ENCODE peak calls at places on chromosome 11, in six cellular contexts. K is Caco-2, N is astrocyte of the cerebellum, H is K562, P is left lung, S is fibroblast of pulmonary artery. C is an unnamed sample.

GRCh38 chr11:21475276-21475675 is 717.6 kb upstream of the ANO5 start:
- DNase-seq in K (no peak), N (no peak), H (no peak), P (no peak), S (no peak), C (no peak)

GRCh38 chr11:112963368-112963955 is 2.2 kb downstream of the NCAM1 start:
- DNase-seq in K (no peak), N (no peak), H (no peak), P (no peak), S (no peak), C (no peak)

GRCh38 chr11:111120691-111121090 is 124.8 kb upstream of the POU2AF2 start:
- DNase-seq in K (no peak), N (no peak), H (no peak), P (no peak), S (no peak), C (no peak)

GRCh38 chr11:67374571-67375276 is 1.3 kb upstream of the CLCF1 start:
- DNase-seq in K (no peak), N (no peak), H (no peak), P (no peak), S (no peak), C (no peak)

GRCh38 chr11:126359431-126360048 is 4.1 kb downstream of the ST3GAL4 start:
- DNase-seq in K (no peak), N (no peak), H (peak), P (peak), S (peak), C (no peak)

GRCh38 chr11:100438366-100438765 is 248.7 kb upstream of the ARHGAP42 start:
- DNase-seq in K (no peak), N (no peak), H (no peak), P (no peak), S (no peak), C (no peak)

GRCh38 chr11:32960553-32961164 is 55.0 kb upstream of the DEPDC7 start:
- DNase-seq in K (peak), N (peak), H (peak), P (no peak), S (peak), C (peak)

GRCh38 chr11:76789443-76789719 is 6.2 kb downstream of the TSKU start:
- DNase-seq in K (no peak), N (no peak), H (no peak), P (peak), S (no peak), C (no peak)

GRCh38 chr11:34449013-34449412 is 10.3 kb downstream of the CAT start:
- DNase-seq in K (no peak), N (no peak), H (no peak), P (no peak), S (no peak), C (peak)

GRCh38 chr11:101880208-101880607 is 34.6 kb upstream of the CEP126 start:
- DNase-seq in K (peak), N (peak), H (no peak), P (no peak), S (peak), C (peak)

GRCh38 chr11:133545199-133545709 is 13.0 kb upstream of the OPCML start:
- DNase-seq in K (no peak), N (no peak), H (no peak), P (no peak), S (no peak), C (peak)

GRCh38 chr11:36469881-36470802 is 39.9 kb downstream of the TRAF6 start:
- DNase-seq in K (no peak), N (no peak), H (no peak), P (no peak), S (peak), C (no peak)

GRCh38 chr11:134596404-134596803 is 184.4 kb upstream of the B3GAT1 start:
- DNase-seq in K (no peak), N (no peak), H (no peak), P (no peak), S (no peak), C (no peak)

GRCh38 chr11:102994101-102994500 is 38.6 kb upstream of the MMP13 start:
- DNase-seq in K (no peak), N (no peak), H (no peak), P (no peak), S (no peak), C (no peak)

GRCh38 chr11:11016123-11016522 is 158.3 kb upstream of the ZBED5 start:
- DNase-seq in K (peak), N (no peak), H (no peak), P (no peak), S (peak), C (no peak)

GRCh38 chr11:129652828-129653227 is 162.8 kb upstream of the TMEM45B start:
- DNase-seq in K (no peak), N (peak), H (no peak), P (no peak), S (peak), C (no peak)

GRCh38 chr11:129655247-129655832 is 160.3 kb upstream of the TMEM45B start:
- DNase-seq in K (no peak), N (no peak), H (no peak), P (no peak), S (no peak), C (no peak)

GRCh38 chr11:129657866-129658557 is 157.6 kb upstream of the TMEM45B start:
- DNase-seq in K (no peak), N (no peak), H (no peak), P (no peak), S (no peak), C (no peak)

GRCh38 chr11:129658558-129658882 is 157.1 kb upstream of the TMEM45B start:
- DNase-seq in K (no peak), N (no peak), H (no peak), P (no peak), S (no peak), C (no peak)
- TF ChIP-seq CTCF in K (peak), N (no peak), H (no peak), P (no peak), S (no peak), C (no peak)

DNA sequence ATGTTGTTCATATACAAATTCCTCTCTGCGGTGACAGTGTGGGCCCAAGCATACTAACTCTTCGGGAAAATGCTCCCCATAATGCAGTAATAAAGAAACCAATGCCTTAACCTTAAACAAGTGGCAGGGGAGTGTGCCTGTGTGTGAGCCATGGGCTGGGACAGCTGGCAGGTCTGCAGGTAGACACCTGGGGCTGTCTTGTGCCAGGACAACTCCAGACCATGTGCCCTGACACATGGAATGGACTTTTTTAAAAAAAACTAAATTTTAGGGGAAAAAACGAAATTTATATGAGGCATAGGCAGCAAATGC is 70.9 kb downstream of the ETS1 start:
- DNase-seq in K (no peak), N (no peak), H (no peak), P (no peak), S (no peak), C (no peak)
- H3K4me3 ChIP-seq in K (no peak), N (no peak), H (no peak), P (peak), S (peak), C (peak)

DNA sequence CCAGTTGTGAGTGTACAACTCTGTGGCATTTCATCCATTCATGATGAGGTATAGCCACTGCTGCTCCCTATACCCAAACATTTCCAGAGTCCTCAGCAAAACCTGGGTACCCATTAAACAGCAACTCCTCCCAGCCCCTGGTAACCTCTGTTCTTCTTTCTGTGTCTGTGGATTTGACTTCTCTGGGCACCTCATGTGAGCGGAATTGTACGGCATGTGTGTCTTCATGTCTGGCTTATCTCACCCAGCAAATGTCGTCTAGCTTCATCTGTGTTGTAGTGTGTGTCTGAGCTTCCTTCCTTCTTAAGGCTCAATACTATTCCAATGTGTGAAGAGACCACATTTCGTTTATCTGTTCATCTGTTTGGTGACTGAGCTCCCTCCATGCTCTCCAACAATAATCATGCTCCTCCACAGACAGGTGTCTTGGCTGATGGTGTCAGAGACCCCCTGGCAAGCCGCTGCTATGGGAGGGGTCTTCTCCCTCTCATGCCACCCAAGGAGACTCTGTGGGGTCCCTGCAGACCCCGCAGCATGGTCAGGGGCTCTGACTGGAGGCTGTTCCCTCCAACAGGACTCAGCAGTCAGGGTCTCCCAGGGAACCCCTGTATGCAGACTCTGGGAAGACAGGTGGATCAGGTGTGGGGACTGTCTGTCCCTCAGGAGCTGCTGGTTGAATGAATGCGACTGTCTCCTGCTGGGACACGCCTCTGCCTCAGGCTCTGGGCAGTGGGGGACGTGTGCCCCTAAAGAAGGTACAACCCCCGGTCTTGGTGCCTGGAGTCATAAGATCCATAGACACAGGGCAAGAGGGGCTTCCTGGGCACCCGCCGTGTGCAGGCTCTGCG is 52.7 kb downstream of the SMIM38 start:
- DNase-seq in K (no peak), N (no peak), H (no peak), P (no peak), S (no peak), C (no peak)
- TF ChIP-seq CTCF in K (no peak), N (no peak), H (no peak), P (no peak), S (no peak), C (no peak)

GRCh38 chr11:14341968-14342367 is 17.0 kb downstream of the RRAS2 start:
- DNase-seq in K (no peak), N (no peak), H (no peak), P (no peak), S (no peak), C (no peak)
- H3K4me3 ChIP-seq in K (no peak), N (no peak), H (no peak), P (no peak), S (no peak), C (peak)

GRCh38 chr11:128929468-128929867 is 13.2 kb downstream of the TP53AIP1 start:
- DNase-seq in K (no peak), N (no peak), H (no peak), P (no peak), S (no peak), C (peak)

GRCh38 chr11:128929991-128930390 is 12.7 kb downstream of the TP53AIP1 start:
- DNase-seq in K (no peak), N (peak), H (no peak), P (no peak), S (no peak), C (peak)

GRCh38 chr11:128933481-128934178 is 9.0 kb downstream of the TP53AIP1 start:
- DNase-seq in K (no peak), N (no peak), H (no peak), P (no peak), S (no peak), C (no peak)

GRCh38 chr11:128931066-128931465 is 11.6 kb downstream of the TP53AIP1 start:
- DNase-seq in K (no peak), N (no peak), H (no peak), P (no peak), S (no peak), C (no peak)

GRCh38 chr11:128931661-128932060 is 11.0 kb downstream of the TP53AIP1 start:
- DNase-seq in K (peak), N (no peak), H (no peak), P (no peak), S (no peak), C (no peak)
- TF ChIP-seq CTCF in K (no peak), N (no peak), H (no peak), P (no peak), S (no peak), C (no peak)

DNA sequence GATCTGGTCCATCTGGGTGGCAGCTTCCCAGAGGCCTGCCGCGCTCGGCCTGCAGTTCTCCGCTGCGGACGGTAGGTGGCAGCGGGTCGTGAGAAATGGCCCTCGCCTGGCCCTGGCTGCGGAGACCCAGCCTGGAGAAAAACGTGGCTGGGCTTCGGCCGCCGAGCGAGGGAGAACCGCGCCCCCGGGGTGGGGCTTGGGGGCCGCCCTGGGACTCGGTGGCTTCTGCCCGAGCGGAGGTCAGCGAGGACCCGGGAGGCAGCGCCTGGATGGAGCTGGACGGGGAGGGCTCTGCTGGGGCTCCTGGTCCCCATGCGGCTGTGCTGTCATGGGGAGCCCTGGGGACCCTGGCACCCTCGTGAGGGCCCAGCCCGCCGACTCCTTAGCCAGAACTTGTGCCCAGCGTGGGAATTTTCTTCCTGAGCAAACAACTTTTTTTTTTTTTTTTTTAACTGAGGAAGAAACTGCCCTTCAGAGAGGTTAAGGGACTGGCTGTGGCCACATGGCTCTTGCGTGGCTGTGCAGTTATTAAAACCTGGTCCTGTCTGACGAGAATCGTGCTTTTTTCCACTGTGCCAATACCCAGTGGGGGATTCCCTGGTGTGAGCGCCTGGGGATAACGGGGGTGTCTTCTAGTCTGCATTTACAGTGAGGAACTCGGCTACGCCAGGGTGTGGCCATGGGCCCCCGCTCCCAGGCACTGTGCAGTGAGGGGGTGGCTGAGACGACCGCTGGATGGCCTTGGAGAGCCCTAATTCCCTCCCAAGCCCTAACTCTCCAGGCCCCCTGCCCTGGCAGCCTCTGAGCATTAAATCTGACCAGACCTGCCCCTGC is 535.6 kb downstream of the INSC start:
- DNase-seq in K (peak), N (peak), H (peak), P (peak), S (peak), C (peak)
- H3K4me3 ChIP-seq in K (peak), N (peak), H (peak), P (peak), S (peak), C (peak)

C was measured in GM12865.